ENCODE peak calls at places on chromosomes 13 and 19, in five cellular contexts. One of them, this sample, is unnamed.

GRCh38 chr13:20716951-20717350 is 13.5 kb downstream of the IL17D start:
- DNase-seq in heart right ventricle: no peak
- DNase-seq in astrocyte of the spinal cord: no peak
- DNase-seq in fibroblast of pulmonary artery: no peak
- DNase-seq in CD8-positive, alpha-beta T cell: no peak
- DNase-seq in this sample: no peak

GRCh38 chr19:29121684-29122083 is 91.3 kb downstream of the UQCRFS1 start:
- DNase-seq in CD8-positive, alpha-beta T cell: no peak
- DNase-seq in heart right ventricle: no peak
- DNase-seq in astrocyte of the spinal cord: no peak
- DNase-seq in fibroblast of pulmonary artery: no peak
- DNase-seq in this sample: no peak

GRCh38 chr19:10797078-10797477 is 38.9 kb downstream of the TMED1 start:
- DNase-seq in fibroblast of pulmonary artery: no peak
- DNase-seq in heart right ventricle: no peak
- DNase-seq in CD8-positive, alpha-beta T cell: peak; percentile 60
- DNase-seq in astrocyte of the spinal cord: no peak
- DNase-seq in this sample: no peak

GRCh38 chr13:36862002-36862706 is 43.1 kb downstream of the RFXAP start:
- DNase-seq in fibroblast of pulmonary artery: peak; percentile 33
- DNase-seq in heart right ventricle: no peak
- DNase-seq in astrocyte of the spinal cord: no peak
- DNase-seq in CD8-positive, alpha-beta T cell: no peak
- DNase-seq in this sample: no peak

GRCh38 chr13:92547256-92547655 is 679.4 kb upstream of the GPC6 start:
- DNase-seq in CD8-positive, alpha-beta T cell: no peak
- DNase-seq in astrocyte of the spinal cord: peak; percentile 62
- DNase-seq in fibroblast of pulmonary artery: peak; percentile 61
- DNase-seq in heart right ventricle: no peak
- DNase-seq in this sample: no peak

GRCh38 chr13:76799696-76800095 is 86.5 kb downstream of the KCTD12 start:
- DNase-seq in fibroblast of pulmonary artery: peak; percentile 44
- DNase-seq in CD8-positive, alpha-beta T cell: no peak
- DNase-seq in astrocyte of the spinal cord: no peak
- DNase-seq in heart right ventricle: no peak
- DNase-seq in this sample: peak; percentile 28

GRCh38 chr13:52994865-52995264 is 33.7 kb upstream of the OLFM4 start:
- DNase-seq in CD8-positive, alpha-beta T cell: no peak
- DNase-seq in astrocyte of the spinal cord: no peak
- DNase-seq in fibroblast of pulmonary artery: no peak
- DNase-seq in heart right ventricle: no peak
- DNase-seq in this sample: no peak

GRCh38 chr13:21399741-21400140 is 59.4 kb downstream of the ZDHHC20 start:
- DNase-seq in CD8-positive, alpha-beta T cell: no peak
- DNase-seq in heart right ventricle: no peak
- DNase-seq in fibroblast of pulmonary artery: peak; percentile 39
- DNase-seq in astrocyte of the spinal cord: peak; percentile 8
- DNase-seq in this sample: peak; percentile 26

GRCh38 chr13:66264976-66265375 is 965.2 kb downstream of the PCDH9 start:
- DNase-seq in astrocyte of the spinal cord: peak; percentile 51
- DNase-seq in fibroblast of pulmonary artery: no peak
- DNase-seq in CD8-positive, alpha-beta T cell: no peak
- DNase-seq in heart right ventricle: no peak
- DNase-seq in this sample: no peak

GRCh38 chr13:97648881-97649224 is 214.9 kb downstream of the RAP2A start:
- DNase-seq in heart right ventricle: no peak
- DNase-seq in CD8-positive, alpha-beta T cell: no peak
- DNase-seq in fibroblast of pulmonary artery: no peak
- DNase-seq in astrocyte of the spinal cord: no peak
- DNase-seq in this sample: no peak

GRCh38 chr19:33303791-33304759 is 1.7 kb upstream of the CEBPA start:
- DNase-seq in fibroblast of pulmonary artery: no peak
- DNase-seq in CD8-positive, alpha-beta T cell: no peak
- DNase-seq in heart right ventricle: no peak
- DNase-seq in astrocyte of the spinal cord: no peak
- DNase-seq in this sample: peak; percentile 25

GRCh38 chr13:79932556-79932955 is 408.4 kb downstream of the SPRY2 start:
- DNase-seq in fibroblast of pulmonary artery: peak; percentile 26
- DNase-seq in heart right ventricle: no peak
- DNase-seq in CD8-positive, alpha-beta T cell: no peak
- DNase-seq in astrocyte of the spinal cord: no peak
- DNase-seq in this sample: no peak

GRCh38 chr13:112821340-112822055 is 131.7 kb downstream of the ATP11A start:
- DNase-seq in astrocyte of the spinal cord: no peak
- DNase-seq in heart right ventricle: no peak
- DNase-seq in fibroblast of pulmonary artery: no peak
- DNase-seq in CD8-positive, alpha-beta T cell: no peak
- DNase-seq in this sample: peak; percentile 65

GRCh38 chr13:35343417-35343816 is 133.1 kb downstream of the MAB21L1 start:
- DNase-seq in heart right ventricle: no peak
- DNase-seq in fibroblast of pulmonary artery: no peak
- DNase-seq in CD8-positive, alpha-beta T cell: no peak
- DNase-seq in astrocyte of the spinal cord: no peak
- DNase-seq in this sample: no peak

GRCh38 chr19:40596608-40597328 is 4.4 kb upstream of the LTBP4 start:
- DNase-seq in astrocyte of the spinal cord: peak; percentile 59
- DNase-seq in fibroblast of pulmonary artery: peak; percentile 59
- DNase-seq in CD8-positive, alpha-beta T cell: no peak
- DNase-seq in heart right ventricle: peak; percentile 52
- DNase-seq in this sample: peak; percentile 49

GRCh38 chr19:6970478-6970877 is 50.8 kb downstream of the MBD3L2B start:
- DNase-seq in CD8-positive, alpha-beta T cell: no peak
- DNase-seq in fibroblast of pulmonary artery: no peak
- DNase-seq in astrocyte of the spinal cord: no peak
- DNase-seq in heart right ventricle: no peak
- DNase-seq in this sample: no peak

GRCh38 chr19:4448147-4448985 is 9.2 kb downstream of the UBXN6 start:
- DNase-seq in CD8-positive, alpha-beta T cell: no peak
- DNase-seq in astrocyte of the spinal cord: no peak
- DNase-seq in fibroblast of pulmonary artery: no peak
- DNase-seq in heart right ventricle: no peak
- DNase-seq in this sample: no peak

GRCh38 chr19:6318772-6319171 is 14.6 kb downstream of the ACER1 start:
- DNase-seq in fibroblast of pulmonary artery: no peak
- DNase-seq in heart right ventricle: no peak
- DNase-seq in astrocyte of the spinal cord: peak; percentile 17
- DNase-seq in CD8-positive, alpha-beta T cell: no peak
- DNase-seq in this sample: no peak

GRCh38 chr19:34316741-34317241 is 48.2 kb upstream of the GPI start:
- DNase-seq in astrocyte of the spinal cord: peak; percentile 44
- DNase-seq in CD8-positive, alpha-beta T cell: no peak
- DNase-seq in fibroblast of pulmonary artery: peak; percentile 61
- DNase-seq in heart right ventricle: no peak
- DNase-seq in this sample: peak; percentile 70

GRCh38 chr19:409006-409514 is at the start of gene C2CD4C:
- DNase-seq in astrocyte of the spinal cord: no peak
- DNase-seq in CD8-positive, alpha-beta T cell: peak; percentile 29
- DNase-seq in heart right ventricle: no peak
- DNase-seq in fibroblast of pulmonary artery: no peak
- DNase-seq in this sample: no peak

GRCh38 chr13:40113644-40114304 is 458.3 kb downstream of the COG6 start:
- DNase-seq in CD8-positive, alpha-beta T cell: no peak
- DNase-seq in fibroblast of pulmonary artery: peak; percentile 59
- DNase-seq in astrocyte of the spinal cord: no peak
- DNase-seq in heart right ventricle: no peak
- DNase-seq in this sample: peak; percentile 78

GRCh38 chr19:29483944-29484581 is 41.7 kb upstream of the VSTM2B start:
- DNase-seq in heart right ventricle: no peak
- DNase-seq in fibroblast of pulmonary artery: no peak
- DNase-seq in astrocyte of the spinal cord: no peak
- DNase-seq in CD8-positive, alpha-beta T cell: no peak
- DNase-seq in this sample: no peak

GRCh38 chr13:91426913-91427312 is 28.5 kb downstream of the GPC5 start:
- DNase-seq in heart right ventricle: no peak
- DNase-seq in astrocyte of the spinal cord: no peak
- DNase-seq in fibroblast of pulmonary artery: no peak
- DNase-seq in CD8-positive, alpha-beta T cell: no peak
- DNase-seq in this sample: no peak

GRCh38 chr13:23432589-23432988 is 913 bp downstream of the SACS start:
- DNase-seq in heart right ventricle: no peak
- DNase-seq in fibroblast of pulmonary artery: no peak
- DNase-seq in astrocyte of the spinal cord: peak; percentile 16
- DNase-seq in CD8-positive, alpha-beta T cell: no peak
- DNase-seq in this sample: no peak

GRCh38 chr19:6392219-6393073 is 518 bp downstream of the GTF2F1 start:
- DNase-seq in heart right ventricle: no peak
- DNase-seq in astrocyte of the spinal cord: no peak
- DNase-seq in CD8-positive, alpha-beta T cell: no peak
- DNase-seq in fibroblast of pulmonary artery: no peak
- DNase-seq in this sample: no peak

GRCh38 chr19:29269641-29270040 is 56.7 kb upstream of the UQCRFS1 start:
- DNase-seq in heart right ventricle: no peak
- DNase-seq in CD8-positive, alpha-beta T cell: no peak
- DNase-seq in astrocyte of the spinal cord: no peak
- DNase-seq in fibroblast of pulmonary artery: no peak
- DNase-seq in this sample: no peak

GRCh38 chr19:49520705-49521319 is 7.0 kb upstream of the RCN3 start:
- DNase-seq in CD8-positive, alpha-beta T cell: no peak
- DNase-seq in fibroblast of pulmonary artery: no peak
- DNase-seq in heart right ventricle: no peak
- DNase-seq in astrocyte of the spinal cord: no peak
- DNase-seq in this sample: no peak

GRCh38 chr19:46381346-46381745 is 32.0 kb downstream of the CCDC8 start:
- DNase-seq in fibroblast of pulmonary artery: no peak
- DNase-seq in heart right ventricle: no peak
- DNase-seq in CD8-positive, alpha-beta T cell: no peak
- DNase-seq in astrocyte of the spinal cord: no peak
- DNase-seq in this sample: no peak

GRCh38 chr19:46380690-46381089 is 32.7 kb downstream of the CCDC8 start:
- DNase-seq in CD8-positive, alpha-beta T cell: no peak
- DNase-seq in astrocyte of the spinal cord: no peak
- DNase-seq in heart right ventricle: no peak
- DNase-seq in fibroblast of pulmonary artery: no peak
- DNase-seq in this sample: no peak

GRCh38 chr19:46383171-46383815 is 30.1 kb downstream of the CCDC8 start:
- DNase-seq in astrocyte of the spinal cord: no peak
- DNase-seq in fibroblast of pulmonary artery: no peak
- DNase-seq in CD8-positive, alpha-beta T cell: no peak
- DNase-seq in heart right ventricle: no peak
- DNase-seq in this sample: no peak

GRCh38 chr19:46383846-46384245 is 29.5 kb downstream of the CCDC8 start:
- DNase-seq in astrocyte of the spinal cord: no peak
- DNase-seq in CD8-positive, alpha-beta T cell: no peak
- DNase-seq in heart right ventricle: no peak
- DNase-seq in fibroblast of pulmonary artery: no peak
- DNase-seq in this sample: no peak

DNA sequence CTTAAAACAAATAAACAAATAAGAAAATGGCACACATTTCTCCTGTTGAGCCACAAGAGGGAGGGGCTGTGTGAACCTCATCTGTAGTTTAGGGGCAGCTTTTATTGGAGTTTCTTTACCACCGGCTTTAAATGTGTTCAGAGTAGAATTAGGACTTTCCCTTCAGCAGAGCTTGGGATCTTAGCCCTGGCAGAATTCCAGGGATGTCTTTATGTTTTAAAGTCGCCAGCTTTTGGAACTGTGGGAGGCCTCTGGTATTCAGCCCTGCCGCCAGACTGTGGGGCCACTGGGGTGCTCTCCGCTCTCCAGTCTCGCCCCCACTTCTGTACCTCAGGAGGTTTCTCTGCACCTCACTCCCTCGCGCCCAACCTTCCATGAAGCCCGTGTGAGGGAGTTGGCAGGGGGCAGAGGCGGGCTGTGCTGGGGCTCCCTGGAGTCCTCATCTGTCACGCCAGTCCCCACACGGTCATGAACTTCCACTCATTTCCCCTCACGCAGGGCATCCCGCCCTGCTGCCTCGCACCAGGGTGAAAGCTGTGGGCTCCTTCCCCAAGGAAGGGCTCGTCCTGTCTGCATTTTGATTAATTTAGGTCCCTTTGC is 31.5 kb downstream of the CCDC8 start:
- DNase-seq in heart right ventricle: no peak
- DNase-seq in astrocyte of the spinal cord: no peak
- DNase-seq in CD8-positive, alpha-beta T cell: no peak
- DNase-seq in fibroblast of pulmonary artery: no peak
- DNase-seq in this sample: no peak
- TF ChIP-seq CTCF in heart right ventricle: no peak
- TF ChIP-seq CTCF in astrocyte of the spinal cord: no peak
- TF ChIP-seq CTCF in CD8-positive, alpha-beta T cell: no peak
- TF ChIP-seq CTCF in fibroblast of pulmonary artery: no peak
- TF ChIP-seq CTCF in this sample: no peak

DNA sequence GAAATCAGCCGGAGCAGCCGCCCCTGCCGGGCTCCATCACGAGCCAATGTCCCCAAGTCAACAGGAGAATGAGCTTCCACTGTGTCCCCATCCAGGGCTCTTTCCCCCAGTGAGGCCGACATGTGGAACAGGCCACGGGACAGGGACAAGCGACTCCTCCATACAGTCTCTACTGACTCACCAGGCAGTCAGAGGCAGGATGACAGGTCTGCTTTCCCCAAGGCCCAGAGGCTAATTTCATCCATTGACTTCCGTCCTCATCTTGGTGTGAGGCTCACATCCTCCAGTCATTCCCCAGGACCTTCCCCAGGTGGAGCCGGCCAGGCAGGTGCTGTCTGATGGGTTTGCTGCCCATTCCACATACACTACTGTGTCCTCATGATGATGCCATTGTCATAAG is 3.5 kb downstream of the CEACAM6 start:
- DNase-seq in heart right ventricle: no peak
- DNase-seq in CD8-positive, alpha-beta T cell: no peak
- DNase-seq in fibroblast of pulmonary artery: no peak
- DNase-seq in astrocyte of the spinal cord: no peak
- DNase-seq in this sample: no peak
- H3K4me3 ChIP-seq in heart right ventricle: no peak overlapping the region
- H3K4me3 ChIP-seq in CD8-positive, alpha-beta T cell: no peak overlapping the region
- H3K4me3 ChIP-seq in fibroblast of pulmonary artery: no peak overlapping the region
- H3K4me3 ChIP-seq in astrocyte of the spinal cord: no peak overlapping the region
- H3K4me3 ChIP-seq in this sample: no peak overlapping the region

DNA sequence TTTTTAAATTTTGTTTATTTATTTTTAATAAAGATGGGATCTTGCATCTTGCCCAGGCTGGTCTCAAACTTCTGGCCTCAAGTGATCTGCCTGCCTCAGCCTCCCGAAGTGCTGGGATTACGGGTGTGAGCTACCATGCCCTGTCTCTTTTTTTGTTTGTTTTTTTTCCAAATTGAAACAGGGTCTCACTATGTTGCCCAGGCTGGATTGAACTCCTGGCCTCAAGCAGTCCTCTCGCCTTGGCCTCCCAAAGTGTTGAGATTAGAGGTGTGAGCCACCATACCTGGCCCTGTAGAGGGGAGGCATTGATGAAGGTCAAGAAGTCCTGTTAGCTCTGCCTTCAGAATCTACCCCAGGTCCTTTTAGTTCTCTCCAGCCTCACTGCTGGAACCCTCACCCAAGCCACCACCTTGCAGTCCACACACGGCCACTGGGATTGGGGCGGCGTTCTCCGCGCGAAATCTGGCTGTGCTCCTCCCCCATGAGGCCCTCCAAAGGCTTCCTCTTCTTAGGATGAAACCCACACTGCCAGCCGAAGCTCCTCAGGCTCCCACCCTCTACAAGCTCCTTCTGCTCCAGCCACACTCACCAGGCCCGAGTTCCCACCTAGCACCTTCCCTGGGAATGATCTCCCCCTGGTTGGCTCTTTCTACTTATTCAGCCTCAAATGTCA is 34.9 kb downstream of the ACTN4 start:
- DNase-seq in CD8-positive, alpha-beta T cell: no peak
- DNase-seq in astrocyte of the spinal cord: no peak
- DNase-seq in heart right ventricle: no peak
- DNase-seq in fibroblast of pulmonary artery: no peak
- DNase-seq in this sample: no peak
- TF ChIP-seq CTCF in CD8-positive, alpha-beta T cell: no peak
- TF ChIP-seq CTCF in astrocyte of the spinal cord: no peak
- TF ChIP-seq CTCF in heart right ventricle: no peak
- TF ChIP-seq CTCF in fibroblast of pulmonary artery: no peak
- TF ChIP-seq CTCF in this sample: no peak

GRCh38 chr19:2047076-2047448 is 4.0 kb downstream of the MKNK2 start:
- DNase-seq in astrocyte of the spinal cord: no peak
- DNase-seq in fibroblast of pulmonary artery: no peak
- DNase-seq in heart right ventricle: no peak
- DNase-seq in CD8-positive, alpha-beta T cell: no peak
- DNase-seq in this sample: no peak
- H3K4me3 ChIP-seq in astrocyte of the spinal cord: no peak overlapping the region
- H3K4me3 ChIP-seq in fibroblast of pulmonary artery: peak overlapping the region; percentile 5
- H3K4me3 ChIP-seq in heart right ventricle: no peak overlapping the region
- H3K4me3 ChIP-seq in CD8-positive, alpha-beta T cell: no peak overlapping the region
- H3K4me3 ChIP-seq in this sample: no peak overlapping the region